ENCODE peak calls at places on chromosomes 3 and 15, in seven cellular contexts. D is RCC 7860, K is coronary artery, S is NCI-H460, Z is breast epithelium, N is cardiac fibroblast, Y is T1000. W is an unnamed sample.

GRCh38 chr3:172711457-172711800 is 562 bp upstream of the NCEH1 start:
- DNase-seq in Y (no peak), S (no peak), N (no peak), K (no peak), D (no peak), Z (no peak), W (no peak)

GRCh38 chr3:157844770-157845522 is 261.3 kb downstream of the SHOX2 start:
- DNase-seq in Y (no peak), S (no peak), D (no peak), K (no peak), N (no peak), Z (no peak), W (peak; percentile 44)

GRCh38 chr3:15403965-15404364 is 23.4 kb downstream of the METTL6 start:
- DNase-seq in K (no peak), Z (no peak), Y (no peak), D (no peak), S (no peak), N (no peak), W (no peak)

GRCh38 chr15:82262422-82263026 is at the start of the genes EFL1 and SAXO2:
- DNase-seq in K (peak; percentile 96), N (peak; percentile 89), D (peak; percentile 78), Z (peak; percentile 89), S (peak; percentile 78), Y (peak; percentile 76), W (peak; percentile 93)

GRCh38 chr3:37736632-37737031 is 125.0 kb upstream of the CTDSPL start:
- DNase-seq in Z (no peak), D (no peak), S (no peak), Y (no peak), N (peak; percentile 5), K (no peak), W (no peak)

GRCh38 chr3:144029769-144030168 is 58.1 kb downstream of the DIPK2A start:
- DNase-seq in Y (no peak), N (no peak), Z (no peak), S (no peak), D (no peak), K (no peak), W (no peak)

GRCh38 chr3:129404610-129405009 is 23.8 kb downstream of the EFCAB12 start:
- DNase-seq in Y (no peak), N (no peak), D (no peak), K (no peak), Z (no peak), S (no peak), W (no peak)

GRCh38 chr3:155743616-155744015 is 1.3 kb downstream of the PLCH1 start:
- DNase-seq in S (no peak), K (no peak), D (no peak), Y (no peak), Z (no peak), N (no peak), W (no peak)

GRCh38 chr15:40064231-40064894 is 25.4 kb upstream of the SRP14 start:
- DNase-seq in Z (no peak), Y (peak; percentile 56), N (peak; percentile 56), K (no peak), D (peak; percentile 61), S (peak; percentile 62), W (peak; percentile 56)

GRCh38 chr3:160226740-160227048 is 1.5 kb downstream of the C3orf80 start:
- DNase-seq in K (no peak), S (no peak), Y (no peak), Z (no peak), D (no peak), N (no peak), W (no peak)

GRCh38 chr3:123383101-123384053 is 65.5 kb downstream of the ADCY5 start:
- DNase-seq in D (no peak), S (no peak), Y (no peak), Z (no peak), N (no peak), K (peak; percentile 86), W (peak; percentile 86)

GRCh38 chr15:27844018-27844666 is 255.0 kb downstream of the OCA2 start:
- DNase-seq in N (peak; percentile 3), K (no peak), Y (peak; percentile 54), S (peak; percentile 52), D (peak; percentile 72), Z (no peak), W (peak; percentile 44)

GRCh38 chr15:31270767-31271166 is 55.9 kb upstream of the KLF13 start:
- DNase-seq in D (no peak), N (no peak), Y (no peak), S (no peak), K (no peak), Z (peak; percentile 27), W (peak; percentile 55)

GRCh38 chr3:39473452-39474125 is 6.1 kb downstream of the MOBP start:
- DNase-seq in S (no peak), Z (no peak), N (no peak), D (no peak), K (no peak), Y (no peak), W (no peak)

GRCh38 chr3:6439824-6440223 is 421.1 kb upstream of the GRM7 start:
- DNase-seq in Z (no peak), K (no peak), Y (no peak), N (no peak), D (no peak), S (no peak), W (no peak)

GRCh38 chr3:104606812-104607211 is 759.9 kb upstream of the ALCAM start:
- DNase-seq in N (no peak), Y (no peak), Z (no peak), S (no peak), D (no peak), K (no peak), W (no peak)

GRCh38 chr3:43764012-43764411 is 73.3 kb downstream of the ABHD5 start:
- DNase-seq in D (no peak), K (no peak), Y (no peak), S (no peak), Z (no peak), N (no peak), W (no peak)

GRCh38 chr3:169008772-169009358 is 654.6 kb downstream of the MECOM start:
- DNase-seq in D (peak; percentile 23), N (no peak), Z (no peak), S (no peak), Y (no peak), K (no peak), W (no peak)

GRCh38 chr3:49930922-49931321 is 1.3 kb upstream of the MON1A start:
- DNase-seq in K (no peak), D (peak; percentile 9), Y (no peak), Z (no peak), S (peak; percentile 19), N (no peak), W (peak; percentile 81)

GRCh38 chr3:149511040-149511626 is 36.6 kb downstream of the TM4SF4 start:
- DNase-seq in K (no peak), Z (no peak), N (no peak), Y (no peak), S (no peak), D (no peak), W (no peak)

GRCh38 chr15:38994310-38994709 is 429.7 kb upstream of the RASGRP1 start:
- DNase-seq in S (no peak), N (peak; percentile 66), Z (no peak), K (no peak), D (no peak), Y (no peak), W (no peak)

GRCh38 chr3:175149675-175150074 is 290.5 kb downstream of the NAALADL2 start:
- DNase-seq in S (no peak), N (no peak), K (no peak), D (no peak), Y (no peak), Z (no peak), W (peak; percentile 22)

GRCh38 chr3:58414538-58415197 is 19.0 kb downstream of the PDHB start:
- DNase-seq in N (peak; percentile 88), K (no peak), Z (no peak), S (peak; percentile 46), D (peak; percentile 48), Y (peak; percentile 56), W (peak; percentile 57)

GRCh38 chr3:73633916-73634344 is 9.2 kb upstream of the PDZRN3 start:
- DNase-seq in D (no peak), N (peak; percentile 48), K (no peak), Y (no peak), S (no peak), Z (no peak), W (peak; percentile 74)

GRCh38 chr15:78714890-78715289 is 73.9 kb upstream of the CHRNB4 start:
- DNase-seq in N (no peak), Y (no peak), S (peak; percentile 26), D (peak; percentile 40), Z (no peak), K (no peak), W (peak; percentile 12)

GRCh38 chr3:5192568-5193319 is 5.2 kb downstream of the EDEM1 start:
- DNase-seq in K (no peak), S (no peak), Y (no peak), Z (no peak), D (no peak), N (no peak), W (no peak)

GRCh38 chr3:143171141-143171651 is 51.6 kb downstream of the CHST2 start:
- DNase-seq in S (no peak), Y (no peak), Z (no peak), K (no peak), D (no peak), N (peak; percentile 75), W (no peak)

GRCh38 chr3:71172176-71172575 is 411.4 kb downstream of the FOXP1 start:
- DNase-seq in S (no peak), N (peak; percentile 32), K (no peak), D (no peak), Z (no peak), Y (no peak), W (no peak)

GRCh38 chr3:134103470-134103869 is 73.7 kb upstream of the SLCO2A1 start:
- DNase-seq in Z (no peak), D (no peak), N (peak; percentile 29), Y (no peak), S (no peak), K (no peak), W (no peak)

GRCh38 chr15:85988741-85989140 is 90.9 kb upstream of the AGBL1 start:
- DNase-seq in Z (no peak), K (no peak), S (no peak), D (no peak), N (no peak), Y (no peak), W (no peak)

GRCh38 chr3:133573629-133574194 is at the start of gene CDV3:
- DNase-seq in Z (no peak), K (peak; percentile 76), N (no peak), D (no peak), S (no peak), Y (no peak), W (no peak)

GRCh38 chr3:30914696-30915095 is 20.2 kb upstream of the GADL1 start:
- DNase-seq in S (no peak), K (no peak), Z (no peak), D (no peak), N (peak; percentile 6), Y (peak; percentile 20), W (no peak)

GRCh38 chr15:73873889-73874511 is 636 bp downstream of the TBC1D21 start:
- DNase-seq in Y (no peak), K (peak; percentile 16), N (peak; percentile 72), S (peak; percentile 45), D (peak; percentile 53), Z (no peak), W (peak; percentile 72)

GRCh38 chr3:11236588-11237461 is 35.4 kb upstream of the ATG7 start:
- DNase-seq in Y (peak; percentile 15), S (peak; percentile 44), D (peak; percentile 11), K (no peak), N (peak; percentile 33), Z (peak; percentile 65), W (peak; percentile 37)

GRCh38 chr15:47717036-47717611 is at the start of gene SEMA6D:
- DNase-seq in Y (peak; percentile 71), N (peak; percentile 71), D (peak; percentile 66), S (peak; percentile 27), Z (peak; percentile 63), K (peak; percentile 88), W (peak; percentile 95)

GRCh38 chr15:43517354-43518072 is at the start of gene MAP1A:
- DNase-seq in D (no peak), K (peak; percentile 82), N (peak; percentile 67), Y (peak; percentile 45), S (no peak), Z (no peak), W (peak; percentile 85)